ENCODE peak calls at places on chromosomes 5 and 9, in five cellular contexts. H is HCT116, J is body of pancreas, F is BE2C, I is neuronal stem cell. L is an unnamed sample. For H3K4me1 and H3K9me3, the result is how much of the 10 kb centered on the place peaks cover.

GRCh38 chr5:26388946-26389345 is 649.4 kb downstream of the CDH9 start:
- DNase-seq in F (no peak), H (no peak), I (no peak), J (no peak), L (no peak)

GRCh38 chr9:133726401-133727276 is 11.5 kb downstream of the SARDH start:
- DNase-seq in F (peak), I (no peak), H (peak), J (peak), L (no peak)

GRCh38 chr5:67015577-67016290 is 180.9 kb downstream of the CD180 start:
- DNase-seq in J (no peak), F (peak), I (no peak), H (no peak), L (no peak)

GRCh38 chr9:111799506-111799905 is 4.8 kb upstream of the SHOC1 start:
- DNase-seq in H (no peak), F (no peak), I (no peak), J (no peak), L (no peak)

GRCh38 chr9:132729235-132729890 is 59.1 kb downstream of the GTF3C4 start:
- DNase-seq in J (peak), I (no peak), F (no peak), H (no peak), L (no peak)

GRCh38 chr9:134601764-134602163 is 39.8 kb upstream of the COL5A1 start:
- DNase-seq in F (no peak), J (no peak), H (no peak), I (no peak), L (no peak)

GRCh38 chr9:93967020-93967803 is 12.1 kb upstream of the BARX1 start:
- DNase-seq in J (no peak), F (no peak), I (no peak), H (no peak), L (no peak)

GRCh38 chr9:117555964-117556629 is 141.2 kb upstream of the ASTN2 start:
- DNase-seq in I (peak), J (peak), H (no peak), F (peak), L (no peak)

GRCh38 chr9:132226571-132227430 is 64.9 kb downstream of the NTNG2 start:
- DNase-seq in I (no peak), H (no peak), F (no peak), J (no peak), L (no peak)

GRCh38 chr5:94793113-94793815 is 174.8 kb downstream of the SLF1 start:
- DNase-seq in J (no peak), F (no peak), H (no peak), I (no peak), L (no peak)

GRCh38 chr5:57778528-57779175 is 296.0 kb upstream of the ACTBL2 start:
- DNase-seq in F (no peak), J (no peak), H (no peak), I (no peak), L (no peak)

DNA sequence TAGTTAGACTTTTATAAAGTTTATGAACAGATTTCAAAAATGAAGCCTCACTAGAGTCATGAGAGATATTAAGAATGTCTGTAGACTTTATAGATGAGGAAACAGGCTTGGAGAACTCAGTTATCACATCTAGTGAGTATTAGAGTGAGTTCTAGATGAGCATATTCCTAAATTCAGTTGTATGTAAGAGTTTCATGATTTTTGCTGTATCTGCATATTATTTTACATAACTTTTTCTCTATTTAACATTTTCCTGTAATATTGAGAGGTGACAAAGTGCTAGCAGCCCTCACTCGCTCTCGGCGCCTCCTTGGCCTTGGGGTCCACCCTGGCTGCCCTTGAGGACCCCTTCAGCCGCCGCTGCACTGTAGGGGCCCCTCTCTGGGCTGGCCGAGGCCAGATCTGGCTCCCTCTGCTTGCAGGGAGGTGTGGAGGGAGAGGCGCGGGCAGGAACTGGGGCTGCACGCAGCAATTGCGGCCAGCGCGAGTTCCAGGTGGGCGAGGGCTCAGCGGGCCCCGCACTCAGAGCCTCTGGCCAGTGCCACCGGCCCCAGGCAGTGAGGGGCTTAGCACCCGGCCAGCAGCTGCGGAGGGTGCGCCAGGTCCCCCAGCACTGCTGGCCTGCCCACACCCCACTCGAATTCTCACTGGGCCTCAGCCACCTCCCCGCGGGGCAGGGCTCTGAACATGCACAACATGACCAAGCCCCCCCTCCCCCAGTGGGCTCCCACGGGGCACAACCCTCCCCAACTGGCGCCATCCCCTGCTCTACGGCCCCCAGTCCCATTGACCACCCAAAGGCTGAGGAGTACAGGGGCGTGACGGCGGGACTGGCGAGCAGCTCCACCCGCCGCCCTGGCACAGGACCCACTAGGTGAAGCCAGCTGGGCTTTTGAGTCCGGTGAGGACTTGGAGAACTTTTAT is 182.1 kb downstream of the TLE1 start:
- DNase-seq in I (no peak), H (no peak), J (no peak), F (no peak), L (no peak)
- H3K4me1 ChIP-seq in I (under half), H (under half), J (under half), F (under half), L (under half)

GRCh38 chr5:15385553-15385952 is 114.4 kb upstream of the FBXL7 start:
- DNase-seq in H (no peak), F (no peak), I (no peak), J (no peak), L (no peak)

GRCh38 chr5:15386122-15386521 is 113.9 kb upstream of the FBXL7 start:
- DNase-seq in H (no peak), F (no peak), I (no peak), J (no peak), L (no peak)

GRCh38 chr5:15385037-15385436 is 114.9 kb upstream of the FBXL7 start:
- DNase-seq in I (no peak), F (no peak), H (no peak), J (no peak), L (no peak)

GRCh38 chr5:15388856-15389255 is 111.1 kb upstream of the FBXL7 start:
- DNase-seq in I (no peak), F (no peak), J (no peak), H (no peak), L (no peak)

GRCh38 chr5:15387931-15388330 is 112.0 kb upstream of the FBXL7 start:
- DNase-seq in H (no peak), I (no peak), F (no peak), J (no peak), L (no peak)
- H3K4me3 ChIP-seq in H (no peak), I (no peak), F (no peak), J (no peak), L (no peak)

GRCh38 chr9:80076105-80076504 is 504.3 kb downstream of the TLE4 start:
- DNase-seq in H (no peak), I (no peak), F (no peak), J (no peak), L (no peak)
- H3K9me3 ChIP-seq in H (under half), I (under half), F (under half), J (under half), L (under half)

GRCh38 chr9:123246534-123246933 is 21.9 kb downstream of the STRBP start:
- DNase-seq in I (no peak), H (no peak), J (no peak), F (no peak), L (no peak)
- H3K4me1 ChIP-seq in I (under half), H (under half), J (under half), F (under half), L (under half)

L was measured in iPS DF 6.9.